ENCODE peak calls at places on chromosomes 6 and 20, in nine cellular contexts. V is PC-3, J is astrocyte of the spinal cord, Y is AG10803, E is body of pancreas, T is brain microvascular endothelial cell, A is AG09319, F is fibroblast of lung, P is endothelial cell of umbilical vein. G is an unnamed sample.

GRCh38 chr6:105726902-105727655 is 324.2 kb upstream of the PREP start:
- DNase-seq in P (no peak), E (no peak), F (no peak), Y (peak), J (no peak), V (no peak), T (no peak), A (no peak), G (no peak)

GRCh38 chr6:8549381-8549780 is 114.0 kb upstream of the SLC35B3 start:
- DNase-seq in J (no peak), P (no peak), E (no peak), F (no peak), T (no peak), A (no peak), V (no peak), Y (no peak), G (no peak)

GRCh38 chr20:10109621-10110020 is 74.8 kb downstream of the ANKEF1 start:
- DNase-seq in E (no peak), Y (no peak), T (no peak), F (no peak), J (peak), P (no peak), V (no peak), A (no peak), G (no peak)

GRCh38 chr6:169960891-169961611 is 209.6 kb downstream of the ERMARD start:
- DNase-seq in F (no peak), Y (no peak), E (no peak), A (no peak), J (no peak), V (no peak), P (no peak), T (no peak), G (no peak)

GRCh38 chr6:16723833-16724232 is 37.4 kb downstream of the ATXN1 start:
- DNase-seq in P (peak), F (peak), E (no peak), A (peak), V (peak), T (peak), Y (peak), J (peak), G (peak)

GRCh38 chr6:24838994-24839393 is 40.3 kb upstream of the ARMH2 start:
- DNase-seq in J (no peak), F (no peak), P (no peak), T (no peak), A (no peak), E (no peak), V (no peak), Y (no peak), G (no peak)

GRCh38 chr6:110063864-110064263 is 85.8 kb downstream of the GPR6 start:
- DNase-seq in Y (no peak), V (no peak), J (peak), E (no peak), P (no peak), F (no peak), T (no peak), A (no peak), G (no peak)

GRCh38 chr20:38623061-38623460 is 21.5 kb downstream of the ARHGAP40 start:
- DNase-seq in T (peak), F (peak), J (no peak), Y (no peak), A (no peak), E (no peak), P (no peak), V (no peak), G (no peak)

GRCh38 chr6:34391023-34391485 is 1.4 kb downstream of the NUDT3 start:
- DNase-seq in Y (peak), E (peak), F (peak), A (peak), J (peak), V (peak), P (peak), T (peak), G (peak)

GRCh38 chr6:91482498-91482897 is 895.6 kb upstream of the MAP3K7 start:
- DNase-seq in V (no peak), E (no peak), J (no peak), A (no peak), T (no peak), Y (no peak), F (peak), P (peak), G (no peak)

GRCh38 chr20:37384683-37385174 is 38.8 kb downstream of the SRC start:
- DNase-seq in Y (peak), F (peak), T (peak), V (peak), E (peak), P (peak), J (peak), A (no peak), G (peak)

GRCh38 chr6:87396595-87397392 is 11.0 kb upstream of the CFAP206 start:
- DNase-seq in T (no peak), J (no peak), Y (no peak), A (no peak), P (no peak), F (no peak), V (no peak), E (no peak), G (no peak)

GRCh38 chr20:49859011-49859410 is 46.4 kb downstream of the SLC9A8 start:
- DNase-seq in A (no peak), Y (no peak), P (no peak), F (no peak), E (no peak), J (no peak), T (no peak), V (no peak), G (no peak)

GRCh38 chr6:43275782-43276179 is 22.3 kb upstream of the SLC22A7 start:
- DNase-seq in Y (no peak), E (no peak), A (no peak), J (no peak), T (no peak), F (no peak), P (no peak), V (no peak), G (no peak)

GRCh38 chr20:61594198-61594597 is 342.1 kb downstream of the CDH4 start:
- DNase-seq in Y (no peak), V (no peak), A (no peak), P (no peak), T (no peak), F (no peak), J (no peak), E (no peak), G (no peak)

GRCh38 chr6:18302561-18303439 is 38.5 kb upstream of the DEK start:
- DNase-seq in E (no peak), F (no peak), Y (peak), A (no peak), J (peak), P (peak), T (no peak), V (peak), G (peak)
- TF ChIP-seq CTCF in E (no peak), F (no peak), Y (peak), A (peak), J (peak), P (no peak), T (peak), V (peak), G (no peak)

DNA sequence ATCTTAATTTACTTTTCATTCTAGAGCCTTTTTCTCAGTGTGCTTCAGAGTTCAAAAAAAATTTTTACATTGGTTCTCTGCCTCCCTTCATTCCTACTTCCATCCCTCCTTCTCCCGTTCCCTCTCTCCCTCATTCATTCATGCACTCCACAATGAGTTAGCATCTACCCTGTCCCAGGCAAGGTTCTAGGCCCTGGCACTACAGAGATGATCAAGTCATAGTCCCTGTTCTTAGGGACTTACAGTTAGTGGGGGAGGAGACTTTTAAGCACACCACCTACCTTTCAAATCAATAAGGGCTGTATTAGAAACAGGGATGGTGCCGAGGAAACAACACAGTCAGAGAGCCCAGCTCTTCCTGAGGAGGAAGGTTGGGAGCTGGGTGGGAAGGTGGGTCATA is 40.3 kb downstream of the MAP3K5 start:
- DNase-seq in T (no peak), A (no peak), Y (no peak), P (no peak), V (no peak), F (no peak), E (no peak), J (no peak), G (no peak)
- TF ChIP-seq CTCF in T (no peak), A (no peak), Y (no peak), P (no peak), V (no peak), F (no peak), E (no peak), J (no peak), G (no peak)

DNA sequence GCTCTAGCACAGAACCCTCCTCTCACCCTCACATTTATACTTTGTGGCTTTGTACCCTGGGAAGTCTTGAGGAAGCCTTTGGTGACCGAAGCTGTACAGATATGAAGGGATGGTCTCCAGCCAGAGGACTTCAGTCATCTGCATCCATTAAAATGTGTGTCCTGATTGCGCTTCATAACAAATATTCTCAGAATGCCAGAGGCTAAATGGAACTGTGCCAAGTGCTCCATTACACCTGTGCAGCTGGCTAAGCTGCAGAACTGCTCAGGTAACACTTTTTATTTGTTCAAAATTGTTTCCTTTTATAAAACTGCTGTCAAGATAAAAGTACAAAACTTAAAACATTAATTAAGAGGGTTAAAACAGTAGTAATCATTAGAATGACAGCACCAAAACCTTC is 22.3 kb downstream of the TPBG start:
- DNase-seq in Y (no peak), J (no peak), P (no peak), F (no peak), E (no peak), A (no peak), T (no peak), V (peak), G (peak)
- TF ChIP-seq CTCF in Y (no peak), J (no peak), P (no peak), F (no peak), E (no peak), A (no peak), T (no peak), V (no peak), G (no peak)

GRCh38 chr20:31883829-31884228 is 13.4 kb downstream of the TTLL9 start:
- DNase-seq in P (no peak), V (no peak), E (no peak), F (no peak), A (no peak), T (no peak), Y (no peak), J (no peak), G (no peak)
- TF ChIP-seq CTCF in P (no peak), V (no peak), E (no peak), F (no peak), A (no peak), T (no peak), Y (no peak), J (no peak), G (no peak)

GRCh38 chr6:151627689-151628444 is 134.1 kb downstream of the CCDC170 start:
- DNase-seq in E (no peak), T (no peak), Y (no peak), V (peak), F (peak), P (no peak), A (no peak), J (peak), G (peak)

GRCh38 chr6:151624071-151624470 is 130.3 kb downstream of the CCDC170 start:
- DNase-seq in V (no peak), T (no peak), J (no peak), E (no peak), Y (no peak), P (no peak), A (no peak), F (no peak), G (no peak)

GRCh38 chr6:151624900-151625536 is 131.2 kb downstream of the CCDC170 start:
- DNase-seq in V (no peak), J (no peak), Y (no peak), A (no peak), E (no peak), F (no peak), T (no peak), P (no peak), G (no peak)

GRCh38 chr6:151620179-151620578 is 126.4 kb downstream of the CCDC170 start:
- DNase-seq in F (no peak), Y (no peak), V (no peak), P (no peak), J (no peak), E (no peak), T (no peak), A (no peak), G (no peak)

GRCh38 chr6:151624481-151624880 is 130.7 kb downstream of the CCDC170 start:
- DNase-seq in T (no peak), E (no peak), J (no peak), F (no peak), Y (no peak), P (no peak), V (no peak), A (no peak), G (no peak)
- TF ChIP-seq CTCF in T (no peak), E (no peak), J (no peak), F (no peak), Y (no peak), P (no peak), V (no peak), A (no peak), G (no peak)

DNA sequence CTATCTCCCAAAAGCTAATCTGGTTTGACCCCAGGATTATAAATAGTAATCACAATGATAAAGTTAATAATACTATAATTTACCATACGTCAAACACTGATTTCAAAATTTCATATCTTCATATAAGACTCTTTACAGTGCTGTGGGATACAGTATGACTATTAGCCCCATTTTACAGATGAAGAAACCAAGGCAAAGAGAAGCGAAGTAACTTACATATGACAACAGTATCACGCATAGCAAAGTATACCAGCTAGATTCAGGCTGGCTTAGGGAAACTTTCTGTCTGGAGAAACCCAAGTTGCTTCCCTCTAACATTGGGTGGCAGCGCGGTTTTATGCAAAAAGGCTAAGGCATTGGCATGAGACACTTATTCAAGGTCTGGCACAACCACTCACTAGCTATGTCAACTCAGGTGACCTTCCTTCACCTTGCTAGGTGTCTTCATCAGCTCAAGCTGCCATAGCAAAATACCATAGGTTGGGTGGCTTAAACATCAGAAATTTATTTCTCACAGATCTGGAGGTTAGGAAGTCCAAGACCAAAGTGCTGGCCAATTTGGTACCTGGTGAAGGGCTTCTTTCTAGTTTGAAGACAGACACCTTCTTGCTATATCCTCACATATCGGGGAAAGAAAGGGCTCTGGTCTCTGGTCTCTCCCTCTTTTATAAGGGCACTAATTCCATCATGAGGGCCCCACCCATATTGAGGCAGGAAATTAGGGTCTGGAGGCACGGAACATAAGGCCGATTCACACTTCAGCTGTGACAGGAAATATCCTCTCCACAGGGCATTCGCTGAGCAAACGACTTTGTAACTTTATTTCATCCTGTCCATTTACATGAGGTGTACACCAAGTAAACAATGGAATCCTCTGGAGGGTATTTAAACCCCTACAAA is 22.4 kb upstream of the UTRN start:
- DNase-seq in V (peak), F (no peak), E (no peak), A (no peak), Y (no peak), J (no peak), P (no peak), T (no peak), G (peak)
- TF ChIP-seq CTCF in V (no peak), F (no peak), E (no peak), A (no peak), Y (no peak), J (no peak), P (no peak), T (no peak), G (no peak)

GRCh38 chr20:24303393-24303792 is 166.0 kb upstream of the SYNDIG1 start:
- DNase-seq in Y (peak), P (no peak), J (peak), T (no peak), E (no peak), F (no peak), A (no peak), V (peak), G (no peak)
- TF ChIP-seq CTCF in Y (peak), P (no peak), J (peak), T (peak), E (no peak), F (no peak), A (peak), V (peak), G (no peak)

G was measured in MCF 10A.